ENCODE peak calls at places on chromosomes 2 and 18, in four cellular contexts. One of them, this sample, is unnamed.

GRCh38 chr2:216369821-216370220 is 2.5 kb downstream of the MARCHF4 start:
- DNase-seq in WERI-Rb-1: no peak
- DNase-seq in fibroblast of lung: no peak
- DNase-seq in amniotic stem cell: no peak
- DNase-seq in this sample: no peak

GRCh38 chr2:120319686-120320317 is 26.1 kb upstream of the INHBB start:
- DNase-seq in fibroblast of lung: no peak
- DNase-seq in WERI-Rb-1: no peak
- DNase-seq in amniotic stem cell: no peak
- DNase-seq in this sample: no peak

GRCh38 chr2:60958800-60959199 is 58.7 kb upstream of the PEX13 start:
- DNase-seq in fibroblast of lung: no peak
- DNase-seq in amniotic stem cell: no peak
- DNase-seq in WERI-Rb-1: no peak
- DNase-seq in this sample: peak

GRCh38 chr2:113167115-113167932 is 6.4 kb upstream of the PSD4 start:
- DNase-seq in WERI-Rb-1: no peak
- DNase-seq in amniotic stem cell: no peak
- DNase-seq in fibroblast of lung: no peak
- DNase-seq in this sample: no peak

GRCh38 chr18:11710578-11710977 is 21.5 kb downstream of the GNAL start:
- DNase-seq in amniotic stem cell: no peak
- DNase-seq in fibroblast of lung: no peak
- DNase-seq in WERI-Rb-1: no peak
- DNase-seq in this sample: no peak

GRCh38 chr2:120110507-120110906 is 97.6 kb downstream of the EPB41L5 start:
- DNase-seq in WERI-Rb-1: peak
- DNase-seq in amniotic stem cell: no peak
- DNase-seq in fibroblast of lung: no peak
- DNase-seq in this sample: no peak

GRCh38 chr18:9539283-9539682 is 64.0 kb downstream of the RALBP1 start:
- DNase-seq in WERI-Rb-1: no peak
- DNase-seq in fibroblast of lung: peak
- DNase-seq in amniotic stem cell: peak
- DNase-seq in this sample: peak

GRCh38 chr2:42328923-42329322 is 32.1 kb downstream of the COX7A2L start:
- DNase-seq in amniotic stem cell: no peak
- DNase-seq in fibroblast of lung: no peak
- DNase-seq in WERI-Rb-1: no peak
- DNase-seq in this sample: no peak

GRCh38 chr18:3256693-3257626 is 5.0 kb upstream of the MYL12B start:
- DNase-seq in fibroblast of lung: no peak
- DNase-seq in WERI-Rb-1: no peak
- DNase-seq in amniotic stem cell: no peak
- DNase-seq in this sample: peak

GRCh38 chr2:173048530-173048900 is 27.1 kb upstream of the MAP3K20 start:
- DNase-seq in amniotic stem cell: no peak
- DNase-seq in fibroblast of lung: no peak
- DNase-seq in WERI-Rb-1: no peak
- DNase-seq in this sample: no peak

GRCh38 chr2:71100195-71100964 is 29.6 kb downstream of the MCEE start:
- DNase-seq in amniotic stem cell: no peak
- DNase-seq in fibroblast of lung: peak
- DNase-seq in WERI-Rb-1: peak
- DNase-seq in this sample: peak

GRCh38 chr2:48400553-48401179 is 129.3 kb upstream of the STON1 start:
- DNase-seq in fibroblast of lung: no peak
- DNase-seq in amniotic stem cell: no peak
- DNase-seq in WERI-Rb-1: no peak
- DNase-seq in this sample: no peak

GRCh38 chr2:73837847-73838585 is 9.3 kb downstream of the STAMBP start:
- DNase-seq in WERI-Rb-1: no peak
- DNase-seq in fibroblast of lung: no peak
- DNase-seq in amniotic stem cell: no peak
- DNase-seq in this sample: no peak

GRCh38 chr2:217937446-217937845 is 65.3 kb downstream of the TNS1 start:
- DNase-seq in WERI-Rb-1: peak
- DNase-seq in amniotic stem cell: no peak
- DNase-seq in fibroblast of lung: no peak
- DNase-seq in this sample: no peak

This sample was measured in fibroblast of gingiva.